ENCODE peak calls at places on chromosomes 12 and 14, in nine cellular contexts. V is IMR-90; E is fibroblast of lung; H is fibroblast of pulmonary artery; A is stimulated activated CD8-positive, alpha-beta memory T cell treated with anti-CD3 and anti-CD28 coated beads, Interleukin-7, amount 100 ng/mL, for 1 hour; K is A549; Q is activated naive CD4-positive, alpha-beta T cell; F is left colon; U is upper lobe of right lung. N is an unnamed sample.

GRCh38 chr12:131808744-131809371 is 19.3 kb upstream of the MMP17 start:
- DNase-seq in A (no peak), U (no peak), H (no peak), E (peak), F (peak), K (no peak), V (no peak), Q (no peak), N (peak)

GRCh38 chr14:21860172-21860571 is 186.6 kb upstream of the OR4E1 start:
- DNase-seq in F (no peak), H (peak), V (no peak), A (no peak), Q (no peak), E (peak), U (no peak), K (peak), N (peak)

GRCh38 chr12:12900786-12901157 is 9.4 kb downstream of the GPRC5A start:
- DNase-seq in K (no peak), A (no peak), U (no peak), V (no peak), F (no peak), Q (no peak), E (no peak), H (no peak), N (no peak)

GRCh38 chr12:102059343-102059742 is 2.4 kb downstream of the WASHC3 start:
- DNase-seq in E (no peak), Q (no peak), A (no peak), K (no peak), F (no peak), V (no peak), U (no peak), H (no peak), N (no peak)

GRCh38 chr12:130525384-130526172 is 187.9 kb downstream of the PIWIL1 start:
- DNase-seq in V (no peak), A (no peak), U (no peak), H (no peak), K (no peak), F (no peak), E (no peak), Q (no peak), N (no peak)

GRCh38 chr12:64137117-64137516 is 85.0 kb downstream of the KICS2 start:
- DNase-seq in V (peak), A (no peak), U (no peak), F (no peak), K (no peak), H (no peak), Q (no peak), E (no peak), N (no peak)

GRCh38 chr14:74618078-74618952 is 6.3 kb upstream of the LTBP2 start:
- DNase-seq in U (no peak), F (peak), H (peak), E (peak), Q (peak), V (peak), K (peak), A (peak), N (peak)

GRCh38 chr14:103284574-103285467 is 49.2 kb upstream of the EIF5 start:
- DNase-seq in E (peak), V (peak), U (no peak), H (peak), F (no peak), Q (no peak), A (no peak), K (peak), N (peak)

GRCh38 chr12:97148941-97149559 is 242.0 kb downstream of the NEDD1 start:
- DNase-seq in A (peak), K (peak), Q (no peak), F (peak), V (peak), U (peak), E (peak), H (peak), N (peak)

GRCh38 chr12:56392331-56392730 is 29.7 kb upstream of the APOF start:
- DNase-seq in A (no peak), H (no peak), K (no peak), U (no peak), V (no peak), Q (no peak), F (no peak), E (no peak), N (no peak)

GRCh38 chr14:78359581-78359980 is 189.4 kb downstream of the NRXN3 start:
- DNase-seq in V (no peak), K (no peak), Q (no peak), E (no peak), F (no peak), A (no peak), H (no peak), U (no peak), N (no peak)

GRCh38 chr12:114166360-114166759 is 200.2 kb upstream of the RBM19 start:
- DNase-seq in A (no peak), V (peak), F (peak), K (peak), H (peak), U (no peak), Q (no peak), E (peak), N (no peak)

GRCh38 chr14:45426685-45427282 is 173.8 kb upstream of the MIS18BP1 start:
- DNase-seq in F (no peak), H (peak), Q (no peak), K (peak), A (no peak), V (peak), E (peak), U (no peak), N (no peak)

GRCh38 chr12:46825526-46826414 is at the start of gene SLC38A4:
- DNase-seq in F (peak), A (no peak), K (no peak), V (peak), E (peak), Q (no peak), H (peak), U (no peak), N (peak)

GRCh38 chr12:55549302-55549701 is at the start of gene OR6C4:
- DNase-seq in E (no peak), A (no peak), K (no peak), H (no peak), Q (no peak), U (no peak), F (no peak), V (no peak), N (no peak)

GRCh38 chr14:101862177-101862576 is 100.7 kb downstream of the PPP2R5C start:
- DNase-seq in V (peak), E (peak), K (no peak), F (no peak), Q (no peak), H (peak), A (no peak), U (no peak), N (no peak)

GRCh38 chr14:59425322-59425945 is 39.7 kb downstream of the GPR135 start:
- DNase-seq in U (no peak), H (peak), F (no peak), E (peak), K (no peak), A (no peak), Q (no peak), V (peak), N (no peak)

GRCh38 chr12:65656904-65657351 is 167.4 kb upstream of the HMGA2 start:
- DNase-seq in Q (no peak), A (no peak), V (peak), F (no peak), H (peak), K (peak), U (no peak), E (peak), N (no peak)

GRCh38 chr12:24592048-24592447 is 356.9 kb downstream of the BCAT1 start:
- DNase-seq in F (no peak), E (no peak), A (no peak), H (no peak), K (no peak), V (no peak), Q (no peak), U (no peak), N (no peak)

GRCh38 chr12:114875323-114875722 is 191.3 kb upstream of the TBX3 start:
- DNase-seq in K (no peak), Q (no peak), H (no peak), A (no peak), U (no peak), F (peak), E (no peak), V (no peak), N (no peak)

GRCh38 chr12:52440821-52441319 is 6.7 kb upstream of the KRT75 start:
- DNase-seq in E (no peak), A (no peak), V (peak), F (no peak), U (no peak), Q (no peak), K (peak), H (peak), N (peak)

GRCh38 chr12:124506145-124506831 is 61.1 kb downstream of the NCOR2 start:
- DNase-seq in H (peak), F (peak), U (peak), K (no peak), E (no peak), Q (no peak), A (no peak), V (no peak), N (no peak)

GRCh38 chr12:5520831-5521230 is 88.9 kb downstream of the NTF3 start:
- DNase-seq in Q (no peak), A (no peak), K (no peak), V (no peak), F (no peak), H (no peak), E (no peak), U (no peak), N (no peak)

GRCh38 chr12:79233341-79233761 is 368.8 kb downstream of the SYT1 start:
- DNase-seq in F (no peak), A (no peak), E (no peak), V (no peak), H (no peak), Q (no peak), K (no peak), U (no peak), N (no peak)

GRCh38 chr12:102948941-102949352 is 8.5 kb upstream of the ASCL1 start:
- DNase-seq in E (peak), Q (peak), F (peak), U (no peak), A (peak), H (peak), K (peak), V (peak), N (no peak)

GRCh38 chr12:58413794-58414193 is 472.4 kb downstream of the ATP23 start:
- DNase-seq in V (peak), A (no peak), Q (no peak), H (peak), K (peak), U (no peak), F (no peak), E (peak), N (peak)

GRCh38 chr12:99271071-99271470 is 376.5 kb upstream of the GARIN6 start:
- DNase-seq in Q (no peak), F (no peak), A (no peak), E (no peak), U (no peak), H (no peak), V (no peak), K (no peak), N (no peak)

GRCh38 chr12:120292411-120292660 is 633 bp upstream of the RNU4-2 start:
- DNase-seq in U (no peak), A (no peak), E (no peak), F (no peak), Q (peak), H (no peak), K (no peak), V (no peak), N (no peak)

GRCh38 chr12:114439306-114439705 is 33.4 kb upstream of the TBX5 start:
- DNase-seq in K (no peak), A (no peak), H (no peak), Q (no peak), U (no peak), E (peak), V (no peak), F (no peak), N (no peak)

GRCh38 chr12:75892779-75893408 is 138.7 kb downstream of the PHLDA1 start:
- DNase-seq in E (peak), A (no peak), H (peak), F (no peak), V (peak), Q (no peak), K (no peak), U (no peak), N (peak)